ENCODE peak calls at places on chromosomes 6 and 20, in eight cellular contexts. One of them, this sample, is unnamed.

GRCh38 chr6:135850882-135851281 is 619 bp upstream of the PDE7B start:
- DNase-seq in choroid plexus epithelial cell: no peak
- DNase-seq in GM12865: no peak
- DNase-seq in heart left ventricle: no peak
- DNase-seq in prostate gland: no peak
- DNase-seq in A549: no peak
- DNase-seq in BJ: no peak
- DNase-seq in CD8-positive, alpha-beta T cell: no peak
- DNase-seq in this sample: no peak

GRCh38 chr20:61391185-61391584 is 139.1 kb downstream of the CDH4 start:
- DNase-seq in choroid plexus epithelial cell: no peak
- DNase-seq in GM12865: no peak
- DNase-seq in heart left ventricle: no peak
- DNase-seq in prostate gland: no peak
- DNase-seq in A549: no peak
- DNase-seq in BJ: no peak
- DNase-seq in CD8-positive, alpha-beta T cell: no peak
- DNase-seq in this sample: no peak

GRCh38 chr6:162543221-162543620 is 184.3 kb downstream of the PRKN start:
- DNase-seq in choroid plexus epithelial cell: no peak
- DNase-seq in GM12865: no peak
- DNase-seq in heart left ventricle: no peak
- DNase-seq in prostate gland: no peak
- DNase-seq in A549: no peak
- DNase-seq in BJ: no peak
- DNase-seq in CD8-positive, alpha-beta T cell: no peak
- DNase-seq in this sample: no peak

GRCh38 chr20:35954907-35955251 is 577 bp upstream of the SCAND1 start:
- DNase-seq in choroid plexus epithelial cell: peak
- DNase-seq in GM12865: peak
- DNase-seq in heart left ventricle: no peak
- DNase-seq in prostate gland: no peak
- DNase-seq in A549: no peak
- DNase-seq in BJ: no peak
- DNase-seq in CD8-positive, alpha-beta T cell: peak
- DNase-seq in this sample: no peak

GRCh38 chr6:117908246-117909107 is 1.4 kb downstream of the SLC35F1 start:
- DNase-seq in choroid plexus epithelial cell: no peak
- DNase-seq in GM12865: no peak
- DNase-seq in heart left ventricle: no peak
- DNase-seq in prostate gland: no peak
- DNase-seq in A549: no peak
- DNase-seq in BJ: no peak
- DNase-seq in CD8-positive, alpha-beta T cell: no peak
- DNase-seq in this sample: no peak

GRCh38 chr6:111810321-111811235 is 62.7 kb downstream of the FYN start:
- DNase-seq in choroid plexus epithelial cell: no peak
- DNase-seq in GM12865: no peak
- DNase-seq in heart left ventricle: no peak
- DNase-seq in prostate gland: no peak
- DNase-seq in A549: no peak
- DNase-seq in BJ: no peak
- DNase-seq in CD8-positive, alpha-beta T cell: no peak
- DNase-seq in this sample: no peak

GRCh38 chr20:61755971-61756421 is 309.7 kb downstream of the TAF4 start:
- DNase-seq in choroid plexus epithelial cell: no peak
- DNase-seq in GM12865: no peak
- DNase-seq in heart left ventricle: no peak
- DNase-seq in prostate gland: no peak
- DNase-seq in A549: no peak
- DNase-seq in BJ: no peak
- DNase-seq in CD8-positive, alpha-beta T cell: no peak
- DNase-seq in this sample: no peak

GRCh38 chr6:109455502-109456282 is at the start of gene MICAL1:
- DNase-seq in choroid plexus epithelial cell: peak
- DNase-seq in GM12865: peak
- DNase-seq in heart left ventricle: peak
- DNase-seq in prostate gland: peak
- DNase-seq in A549: peak
- DNase-seq in BJ: no peak
- DNase-seq in CD8-positive, alpha-beta T cell: peak
- DNase-seq in this sample: no peak

GRCh38 chr6:39209360-39209811 is 19.9 kb downstream of the KCNK5 start:
- DNase-seq in choroid plexus epithelial cell: no peak
- DNase-seq in GM12865: no peak
- DNase-seq in heart left ventricle: no peak
- DNase-seq in prostate gland: no peak
- DNase-seq in A549: peak
- DNase-seq in BJ: no peak
- DNase-seq in CD8-positive, alpha-beta T cell: no peak
- DNase-seq in this sample: no peak

GRCh38 chr6:42349753-42350573 is 101.8 kb downstream of the TRERF1 start:
- DNase-seq in choroid plexus epithelial cell: no peak
- DNase-seq in GM12865: no peak
- DNase-seq in heart left ventricle: no peak
- DNase-seq in prostate gland: no peak
- DNase-seq in A549: no peak
- DNase-seq in BJ: peak
- DNase-seq in CD8-positive, alpha-beta T cell: no peak
- DNase-seq in this sample: no peak

GRCh38 chr6:139126255-139126654 is 8.6 kb upstream of the HECA start:
- DNase-seq in choroid plexus epithelial cell: peak
- DNase-seq in GM12865: no peak
- DNase-seq in heart left ventricle: no peak
- DNase-seq in prostate gland: no peak
- DNase-seq in A549: no peak
- DNase-seq in BJ: peak
- DNase-seq in CD8-positive, alpha-beta T cell: no peak
- DNase-seq in this sample: no peak

GRCh38 chr6:89079611-89080213 is 839 bp upstream of the PNRC1 start:
- DNase-seq in choroid plexus epithelial cell: peak
- DNase-seq in GM12865: peak
- DNase-seq in heart left ventricle: peak
- DNase-seq in prostate gland: peak
- DNase-seq in A549: no peak
- DNase-seq in BJ: no peak
- DNase-seq in CD8-positive, alpha-beta T cell: peak
- DNase-seq in this sample: no peak

GRCh38 chr20:53515749-53516148 is 77.9 kb downstream of the ZNF217 start:
- DNase-seq in choroid plexus epithelial cell: no peak
- DNase-seq in GM12865: no peak
- DNase-seq in heart left ventricle: no peak
- DNase-seq in prostate gland: no peak
- DNase-seq in A549: no peak
- DNase-seq in BJ: no peak
- DNase-seq in CD8-positive, alpha-beta T cell: no peak
- DNase-seq in this sample: no peak

GRCh38 chr6:14506656-14507242 is 389.2 kb downstream of the CD83 start:
- DNase-seq in choroid plexus epithelial cell: no peak
- DNase-seq in GM12865: no peak
- DNase-seq in heart left ventricle: no peak
- DNase-seq in prostate gland: no peak
- DNase-seq in A549: no peak
- DNase-seq in BJ: no peak
- DNase-seq in CD8-positive, alpha-beta T cell: no peak
- DNase-seq in this sample: no peak

GRCh38 chr20:60715172-60715571 is 536.9 kb upstream of the CDH4 start:
- DNase-seq in choroid plexus epithelial cell: no peak
- DNase-seq in GM12865: no peak
- DNase-seq in heart left ventricle: no peak
- DNase-seq in prostate gland: no peak
- DNase-seq in A549: peak
- DNase-seq in BJ: no peak
- DNase-seq in CD8-positive, alpha-beta T cell: no peak
- DNase-seq in this sample: no peak

GRCh38 chr6:15430947-15431405 is 185.1 kb downstream of the JARID2 start:
- DNase-seq in choroid plexus epithelial cell: peak
- DNase-seq in GM12865: no peak
- DNase-seq in heart left ventricle: no peak
- DNase-seq in prostate gland: no peak
- DNase-seq in A549: no peak
- DNase-seq in BJ: no peak
- DNase-seq in CD8-positive, alpha-beta T cell: no peak
- DNase-seq in this sample: no peak

GRCh38 chr6:107730106-107730505 is 94.0 kb downstream of the SCML4 start:
- DNase-seq in choroid plexus epithelial cell: no peak
- DNase-seq in GM12865: no peak
- DNase-seq in heart left ventricle: no peak
- DNase-seq in prostate gland: no peak
- DNase-seq in A549: no peak
- DNase-seq in BJ: no peak
- DNase-seq in CD8-positive, alpha-beta T cell: peak
- DNase-seq in this sample: no peak

GRCh38 chr6:20266851-20267608 is 54.8 kb upstream of the MBOAT1 start:
- DNase-seq in choroid plexus epithelial cell: no peak
- DNase-seq in GM12865: peak
- DNase-seq in heart left ventricle: no peak
- DNase-seq in prostate gland: no peak
- DNase-seq in A549: no peak
- DNase-seq in BJ: no peak
- DNase-seq in CD8-positive, alpha-beta T cell: no peak
- DNase-seq in this sample: no peak

GRCh38 chr6:168967556-168967955 is 286.1 kb downstream of the THBS2 start:
- DNase-seq in choroid plexus epithelial cell: no peak
- DNase-seq in GM12865: no peak
- DNase-seq in heart left ventricle: no peak
- DNase-seq in prostate gland: no peak
- DNase-seq in A549: no peak
- DNase-seq in BJ: no peak
- DNase-seq in CD8-positive, alpha-beta T cell: no peak
- DNase-seq in this sample: no peak

DNA sequence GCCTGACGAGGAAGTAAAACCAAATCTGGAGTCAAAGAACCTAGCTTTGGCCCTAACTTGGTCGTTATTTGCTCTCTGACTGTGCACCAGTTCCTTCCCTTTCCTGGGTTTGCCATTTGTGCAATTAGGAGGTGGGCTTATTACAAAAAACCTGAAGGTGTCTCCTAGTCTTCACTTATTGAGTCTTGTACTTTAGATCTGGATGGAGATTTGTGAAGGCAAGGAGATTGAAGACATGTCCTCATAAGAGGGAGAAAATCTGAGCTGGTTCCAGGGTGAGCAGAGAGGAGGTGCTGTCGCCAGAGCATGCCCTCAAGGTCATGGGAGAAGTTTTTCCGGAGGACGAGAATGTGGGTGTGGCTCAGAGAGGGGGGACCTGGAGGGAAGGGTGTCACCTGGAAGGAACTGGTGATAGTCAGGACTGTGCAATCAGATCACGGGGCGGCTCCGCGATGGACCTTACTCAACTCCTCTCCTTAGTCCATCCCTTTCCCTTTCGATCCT is 703 bp upstream of the ACSS2 start:
- DNase-seq in choroid plexus epithelial cell: no peak
- DNase-seq in GM12865: no peak
- DNase-seq in heart left ventricle: no peak
- DNase-seq in prostate gland: no peak
- DNase-seq in A549: no peak
- DNase-seq in BJ: no peak
- DNase-seq in CD8-positive, alpha-beta T cell: no peak
- DNase-seq in this sample: no peak
- TF ChIP-seq CTCF in choroid plexus epithelial cell: peak
- TF ChIP-seq CTCF in GM12865: no peak
- TF ChIP-seq CTCF in heart left ventricle: no peak
- TF ChIP-seq CTCF in prostate gland: peak
- TF ChIP-seq CTCF in A549: peak
- TF ChIP-seq CTCF in BJ: peak
- TF ChIP-seq CTCF in CD8-positive, alpha-beta T cell: no peak
- TF ChIP-seq CTCF in this sample: no peak

GRCh38 chr6:77463308-77463880 is at the start of gene HTR1B:
- DNase-seq in choroid plexus epithelial cell: peak
- DNase-seq in GM12865: no peak
- DNase-seq in heart left ventricle: no peak
- DNase-seq in prostate gland: no peak
- DNase-seq in A549: peak
- DNase-seq in BJ: no peak
- DNase-seq in CD8-positive, alpha-beta T cell: no peak
- DNase-seq in this sample: no peak
- H3K4me3 ChIP-seq in choroid plexus epithelial cell: peak
- H3K4me3 ChIP-seq in GM12865: no peak
- H3K4me3 ChIP-seq in heart left ventricle: peak
- H3K4me3 ChIP-seq in prostate gland: peak
- H3K4me3 ChIP-seq in A549: peak
- H3K4me3 ChIP-seq in BJ: peak
- H3K4me3 ChIP-seq in CD8-positive, alpha-beta T cell: no peak
- H3K4me3 ChIP-seq in this sample: no peak

DNA sequence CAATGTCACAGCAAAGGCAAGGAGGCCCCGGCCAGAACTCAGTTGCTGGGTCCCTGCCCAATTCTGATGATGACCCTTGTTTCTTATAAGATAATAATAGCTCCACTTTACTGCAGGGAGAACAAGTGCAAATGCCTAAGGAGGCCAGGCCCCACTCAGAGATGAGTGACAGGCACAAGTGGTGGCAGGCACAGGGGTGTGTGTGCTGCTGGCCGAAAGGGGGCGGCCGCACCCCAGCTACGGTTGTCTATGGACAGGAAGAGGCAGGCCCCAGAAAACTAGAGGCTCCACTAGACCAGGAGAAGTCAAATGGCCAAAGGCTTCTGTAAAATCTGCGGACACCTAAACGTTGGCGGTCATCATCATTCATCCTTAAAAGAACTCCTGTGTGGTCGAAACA is 28.5 kb downstream of the GNAS-AS1 start:
- DNase-seq in choroid plexus epithelial cell: no peak
- DNase-seq in GM12865: peak
- DNase-seq in heart left ventricle: no peak
- DNase-seq in prostate gland: no peak
- DNase-seq in A549: no peak
- DNase-seq in BJ: no peak
- DNase-seq in CD8-positive, alpha-beta T cell: no peak
- DNase-seq in this sample: no peak
- TF ChIP-seq CTCF in choroid plexus epithelial cell: no peak
- TF ChIP-seq CTCF in GM12865: no peak
- TF ChIP-seq CTCF in heart left ventricle: peak
- TF ChIP-seq CTCF in prostate gland: no peak
- TF ChIP-seq CTCF in A549: no peak
- TF ChIP-seq CTCF in BJ: no peak
- TF ChIP-seq CTCF in CD8-positive, alpha-beta T cell: no peak
- TF ChIP-seq CTCF in this sample: no peak

GRCh38 chr6:161393292-161393691 is 119.4 kb upstream of the AGPAT4 start:
- DNase-seq in choroid plexus epithelial cell: no peak
- DNase-seq in GM12865: no peak
- DNase-seq in heart left ventricle: no peak
- DNase-seq in prostate gland: no peak
- DNase-seq in A549: no peak
- DNase-seq in BJ: no peak
- DNase-seq in CD8-positive, alpha-beta T cell: no peak
- DNase-seq in this sample: no peak

GRCh38 chr6:161395832-161396231 is 122.0 kb upstream of the AGPAT4 start:
- DNase-seq in choroid plexus epithelial cell: no peak
- DNase-seq in GM12865: no peak
- DNase-seq in heart left ventricle: no peak
- DNase-seq in prostate gland: no peak
- DNase-seq in A549: no peak
- DNase-seq in BJ: no peak
- DNase-seq in CD8-positive, alpha-beta T cell: no peak
- DNase-seq in this sample: no peak

GRCh38 chr6:161394437-161394836 is 120.6 kb upstream of the AGPAT4 start:
- DNase-seq in choroid plexus epithelial cell: no peak
- DNase-seq in GM12865: no peak
- DNase-seq in heart left ventricle: no peak
- DNase-seq in prostate gland: no peak
- DNase-seq in A549: no peak
- DNase-seq in BJ: no peak
- DNase-seq in CD8-positive, alpha-beta T cell: no peak
- DNase-seq in this sample: no peak

GRCh38 chr6:161396539-161396938 is 122.7 kb upstream of the AGPAT4 start:
- DNase-seq in choroid plexus epithelial cell: no peak
- DNase-seq in GM12865: no peak
- DNase-seq in heart left ventricle: no peak
- DNase-seq in prostate gland: no peak
- DNase-seq in A549: no peak
- DNase-seq in BJ: no peak
- DNase-seq in CD8-positive, alpha-beta T cell: no peak
- DNase-seq in this sample: no peak

GRCh38 chr6:161393839-161394364 is 120.0 kb upstream of the AGPAT4 start:
- DNase-seq in choroid plexus epithelial cell: peak
- DNase-seq in GM12865: peak
- DNase-seq in heart left ventricle: peak
- DNase-seq in prostate gland: peak
- DNase-seq in A549: peak
- DNase-seq in BJ: peak
- DNase-seq in CD8-positive, alpha-beta T cell: no peak
- DNase-seq in this sample: peak
- H3K4me3 ChIP-seq in choroid plexus epithelial cell: peak
- H3K4me3 ChIP-seq in GM12865: no peak
- H3K4me3 ChIP-seq in heart left ventricle: no peak
- H3K4me3 ChIP-seq in prostate gland: no peak
- H3K4me3 ChIP-seq in A549: no peak
- H3K4me3 ChIP-seq in BJ: no peak
- H3K4me3 ChIP-seq in CD8-positive, alpha-beta T cell: no peak
- H3K4me3 ChIP-seq in this sample: no peak